ENCODE peak calls at places on chromosomes 12 and 14, in seven cellular contexts. A is AG04450; O is dorsolateral prefrontal cortex; E is KBM-7; P is uterus; G is stimulated activated naive CD4-positive, alpha-beta T cell; C is stimulated activated CD4-positive, alpha-beta T cell treated with anti-CD3 and anti-CD28 coated beads, Interleukin-1b, Interleukin-23, amount 100 ng/mL, for 1 hour. Y is an unnamed sample.

GRCh38 chr12:43208221-43208620 is 343.8 kb downstream of the ADAMTS20 start:
- DNase-seq in A (no peak), O (no peak), E (no peak), P (no peak), G (no peak), C (no peak), Y (no peak)

GRCh38 chr14:96574171-96574632 is 72.0 kb downstream of the PAPOLA start:
- DNase-seq in A (no peak), O (no peak), E (no peak), P (no peak), G (no peak), C (no peak), Y (no peak)

GRCh38 chr12:130953783-130954543 is at the start of gene ADGRD1:
- DNase-seq in A (no peak), O (no peak), E (peak; percentile 83), P (peak; percentile 85), G (no peak), C (no peak), Y (peak; percentile 73)

GRCh38 chr12:130646690-130647089 is 69.4 kb downstream of the RIMBP2 start:
- DNase-seq in A (no peak), O (no peak), E (no peak), P (no peak), G (no peak), C (no peak), Y (no peak)

GRCh38 chr14:101232340-101233015 is 328.8 kb upstream of the DIO3 start:
- DNase-seq in A (no peak), O (no peak), E (no peak), P (no peak), G (no peak), C (no peak), Y (no peak)

GRCh38 chr12:116626153-116626552 is 67.0 kb downstream of the MAP1LC3B2 start:
- DNase-seq in A (no peak), O (no peak), E (no peak), P (no peak), G (no peak), C (no peak), Y (no peak)

GRCh38 chr12:402127-402456 is 648 bp downstream of the CCDC77 start:
- DNase-seq in A (no peak), O (no peak), E (peak; percentile 58), P (no peak), G (no peak), C (no peak), Y (no peak)

GRCh38 chr12:88836156-88836555 is 255.9 kb upstream of the KITLG start:
- DNase-seq in A (no peak), O (no peak), E (no peak), P (no peak), G (no peak), C (no peak), Y (no peak)

GRCh38 chr12:41288188-41288811 is 100.2 kb downstream of the PDZRN4 start:
- DNase-seq in A (no peak), O (no peak), E (no peak), P (no peak), G (no peak), C (no peak), Y (no peak)

GRCh38 chr12:107584523-107584922 is 101.1 kb upstream of the PWP1 start:
- DNase-seq in A (no peak), O (no peak), E (no peak), P (no peak), G (no peak), C (no peak), Y (no peak)

GRCh38 chr14:67269338-67270060 is 28.3 kb downstream of the PALS1 start:
- DNase-seq in A (peak; percentile 60), O (no peak), E (no peak), P (no peak), G (no peak), C (no peak), Y (no peak)

GRCh38 chr14:94450722-94451090 is 1.9 kb downstream of the SERPINA11 start:
- DNase-seq in A (no peak), O (no peak), E (no peak), P (no peak), G (no peak), C (no peak), Y (no peak)

GRCh38 chr14:93073366-93073722 is 42.4 kb downstream of the ITPK1 start:
- DNase-seq in A (no peak), O (no peak), E (peak; percentile 43), P (no peak), G (no peak), C (no peak), Y (no peak)

GRCh38 chr12:29543036-29543435 is 45.5 kb upstream of the OVCH1 start:
- DNase-seq in A (no peak), O (no peak), E (no peak), P (no peak), G (no peak), C (no peak), Y (no peak)

GRCh38 chr14:23441076-23441475 is 5.6 kb upstream of the MYH7 start:
- DNase-seq in A (no peak), O (no peak), E (no peak), P (no peak), G (no peak), C (no peak), Y (no peak)

GRCh38 chr12:131122631-131123030 is 168.9 kb downstream of the ADGRD1 start:
- DNase-seq in A (no peak), O (no peak), E (no peak), P (no peak), G (no peak), C (no peak), Y (no peak)

GRCh38 chr14:21003788-21004346 is 4.8 kb downstream of the SLC39A2 start:
- DNase-seq in A (no peak), O (no peak), E (no peak), P (no peak), G (no peak), C (no peak), Y (no peak)